ENCODE peak calls at places on chromosomes 5 and 9, in six cellular contexts. One of them, this sample, is unnamed.

GRCh38 chr5:40446910-40447309 is 232.8 kb upstream of the PTGER4 start:
- DNase-seq in breast epithelium: no peak
- DNase-seq in G401: no peak
- DNase-seq in PC-9: peak
- DNase-seq in anterior cingulate cortex: no peak
- DNase-seq in ELF-1: no peak
- DNase-seq in this sample: no peak

GRCh38 chr5:98638701-98639100 is 134.8 kb upstream of the RGMB start:
- DNase-seq in anterior cingulate cortex: no peak
- DNase-seq in PC-9: no peak
- DNase-seq in ELF-1: no peak
- DNase-seq in breast epithelium: no peak
- DNase-seq in G401: no peak
- DNase-seq in this sample: no peak

GRCh38 chr9:105157178-105157583 is 87.3 kb upstream of the SLC44A1 start:
- DNase-seq in breast epithelium: no peak
- DNase-seq in ELF-1: peak
- DNase-seq in anterior cingulate cortex: peak
- DNase-seq in PC-9: peak
- DNase-seq in G401: peak
- DNase-seq in this sample: peak

GRCh38 chr5:155066886-155067595 is 53.5 kb downstream of the KIF4B start:
- DNase-seq in breast epithelium: no peak
- DNase-seq in ELF-1: no peak
- DNase-seq in G401: no peak
- DNase-seq in PC-9: no peak
- DNase-seq in anterior cingulate cortex: no peak
- DNase-seq in this sample: no peak

GRCh38 chr5:175863316-175863715 is 8.1 kb upstream of the CPLX2 start:
- DNase-seq in PC-9: no peak
- DNase-seq in anterior cingulate cortex: no peak
- DNase-seq in breast epithelium: no peak
- DNase-seq in ELF-1: no peak
- DNase-seq in G401: no peak
- DNase-seq in this sample: no peak

GRCh38 chr5:149489605-149490037 is 61.6 kb downstream of the CSNK1A1 start:
- DNase-seq in ELF-1: no peak
- DNase-seq in anterior cingulate cortex: no peak
- DNase-seq in breast epithelium: peak
- DNase-seq in G401: no peak
- DNase-seq in PC-9: no peak
- DNase-seq in this sample: no peak

GRCh38 chr5:140189977-140190867 is 15.2 kb downstream of the CYSTM1 start:
- DNase-seq in G401: no peak
- DNase-seq in anterior cingulate cortex: no peak
- DNase-seq in ELF-1: no peak
- DNase-seq in PC-9: no peak
- DNase-seq in breast epithelium: no peak
- DNase-seq in this sample: no peak

GRCh38 chr5:61589961-61590360 is 257.9 kb downstream of the ZSWIM6 start:
- DNase-seq in anterior cingulate cortex: no peak
- DNase-seq in G401: no peak
- DNase-seq in breast epithelium: no peak
- DNase-seq in ELF-1: no peak
- DNase-seq in PC-9: no peak
- DNase-seq in this sample: no peak

GRCh38 chr5:57842376-57843015 is 359.9 kb upstream of the ACTBL2 start:
- DNase-seq in breast epithelium: no peak
- DNase-seq in ELF-1: no peak
- DNase-seq in PC-9: peak
- DNase-seq in G401: no peak
- DNase-seq in anterior cingulate cortex: no peak
- DNase-seq in this sample: no peak

GRCh38 chr5:81045389-81045807 is 85.2 kb downstream of the RASGRF2 start:
- DNase-seq in G401: no peak
- DNase-seq in breast epithelium: no peak
- DNase-seq in PC-9: no peak
- DNase-seq in anterior cingulate cortex: no peak
- DNase-seq in ELF-1: no peak
- DNase-seq in this sample: no peak

GRCh38 chr5:142642427-142642826 is 43.5 kb downstream of the FGF1 start:
- DNase-seq in PC-9: no peak
- DNase-seq in ELF-1: no peak
- DNase-seq in breast epithelium: no peak
- DNase-seq in anterior cingulate cortex: no peak
- DNase-seq in G401: no peak
- DNase-seq in this sample: no peak

GRCh38 chr5:67234671-67235176 is 38.1 kb upstream of the CD180 start:
- DNase-seq in G401: peak
- DNase-seq in breast epithelium: peak
- DNase-seq in PC-9: no peak
- DNase-seq in ELF-1: no peak
- DNase-seq in anterior cingulate cortex: no peak
- DNase-seq in this sample: no peak

GRCh38 chr5:139881145-139881733 is 85.6 kb downstream of the PSD2 start:
- DNase-seq in ELF-1: no peak
- DNase-seq in G401: peak
- DNase-seq in breast epithelium: no peak
- DNase-seq in anterior cingulate cortex: no peak
- DNase-seq in PC-9: no peak
- DNase-seq in this sample: no peak

GRCh38 chr5:1095302-1096016 is 16.4 kb downstream of the SLC12A7 start:
- DNase-seq in PC-9: no peak
- DNase-seq in ELF-1: no peak
- DNase-seq in G401: no peak
- DNase-seq in anterior cingulate cortex: no peak
- DNase-seq in breast epithelium: no peak
- DNase-seq in this sample: no peak

GRCh38 chr9:456365-456764 is 241.7 kb downstream of the DOCK8 start:
- DNase-seq in breast epithelium: no peak
- DNase-seq in PC-9: peak
- DNase-seq in G401: no peak
- DNase-seq in anterior cingulate cortex: no peak
- DNase-seq in ELF-1: peak
- DNase-seq in this sample: no peak

GRCh38 chr5:146040559-146040958 is 64.8 kb downstream of the PLAC8L1 start:
- DNase-seq in ELF-1: no peak
- DNase-seq in PC-9: no peak
- DNase-seq in breast epithelium: no peak
- DNase-seq in anterior cingulate cortex: no peak
- DNase-seq in G401: no peak
- DNase-seq in this sample: no peak

GRCh38 chr5:81283976-81284375 is 17.4 kb upstream of the ZCCHC9 start:
- DNase-seq in anterior cingulate cortex: no peak
- DNase-seq in ELF-1: no peak
- DNase-seq in G401: no peak
- DNase-seq in PC-9: no peak
- DNase-seq in breast epithelium: no peak
- DNase-seq in this sample: no peak

GRCh38 chr9:136145580-136145979 is 26.9 kb upstream of the TMEM250 start:
- DNase-seq in PC-9: no peak
- DNase-seq in breast epithelium: no peak
- DNase-seq in ELF-1: no peak
- DNase-seq in G401: no peak
- DNase-seq in anterior cingulate cortex: no peak
- DNase-seq in this sample: no peak

GRCh38 chr9:96686638-96687335 is 31.7 kb upstream of the PRXL2C start:
- DNase-seq in breast epithelium: peak
- DNase-seq in G401: peak
- DNase-seq in ELF-1: peak
- DNase-seq in anterior cingulate cortex: peak
- DNase-seq in PC-9: peak
- DNase-seq in this sample: peak

GRCh38 chr9:108569624-108570023 is 286.2 kb downstream of the ACTL7B start:
- DNase-seq in PC-9: peak
- DNase-seq in ELF-1: peak
- DNase-seq in G401: no peak
- DNase-seq in breast epithelium: peak
- DNase-seq in anterior cingulate cortex: no peak
- DNase-seq in this sample: no peak

GRCh38 chr5:149434162-149435014 is 55.3 kb upstream of the IL17B start:
- DNase-seq in G401: peak
- DNase-seq in PC-9: no peak
- DNase-seq in anterior cingulate cortex: peak
- DNase-seq in breast epithelium: no peak
- DNase-seq in ELF-1: peak
- DNase-seq in this sample: peak

GRCh38 chr5:157956271-157956885 is 97.4 kb upstream of the CLINT1 start:
- DNase-seq in G401: no peak
- DNase-seq in breast epithelium: no peak
- DNase-seq in PC-9: no peak
- DNase-seq in anterior cingulate cortex: no peak
- DNase-seq in ELF-1: no peak
- DNase-seq in this sample: no peak

GRCh38 chr5:122484103-122484502 is 172.1 kb downstream of the SNCAIP start:
- DNase-seq in PC-9: no peak
- DNase-seq in ELF-1: no peak
- DNase-seq in anterior cingulate cortex: no peak
- DNase-seq in G401: no peak
- DNase-seq in breast epithelium: no peak
- DNase-seq in this sample: no peak

GRCh38 chr5:52690236-52690685 is 97.5 kb upstream of the ITGA1 start:
- DNase-seq in ELF-1: peak
- DNase-seq in G401: no peak
- DNase-seq in breast epithelium: no peak
- DNase-seq in anterior cingulate cortex: no peak
- DNase-seq in PC-9: no peak
- DNase-seq in this sample: no peak

GRCh38 chr5:137205237-137205636 is 293.9 kb downstream of the SPOCK1 start:
- DNase-seq in anterior cingulate cortex: no peak
- DNase-seq in breast epithelium: no peak
- DNase-seq in G401: no peak
- DNase-seq in ELF-1: no peak
- DNase-seq in PC-9: no peak
- DNase-seq in this sample: no peak

GRCh38 chr9:120689860-120690259 is 24.4 kb downstream of the MEGF9 start:
- DNase-seq in G401: peak
- DNase-seq in ELF-1: no peak
- DNase-seq in anterior cingulate cortex: no peak
- DNase-seq in PC-9: no peak
- DNase-seq in breast epithelium: no peak
- DNase-seq in this sample: no peak

GRCh38 chr5:14806452-14806851 is 65.1 kb downstream of the ANKH start:
- DNase-seq in anterior cingulate cortex: no peak
- DNase-seq in ELF-1: no peak
- DNase-seq in PC-9: no peak
- DNase-seq in G401: no peak
- DNase-seq in breast epithelium: no peak
- DNase-seq in this sample: no peak

GRCh38 chr5:41191249-41191648 is 22.1 kb downstream of the C6 start:
- DNase-seq in G401: no peak
- DNase-seq in breast epithelium: no peak
- DNase-seq in anterior cingulate cortex: no peak
- DNase-seq in PC-9: no peak
- DNase-seq in ELF-1: no peak
- DNase-seq in this sample: no peak

GRCh38 chr5:51185985-51186384 is 197.3 kb upstream of the ISL1 start:
- DNase-seq in ELF-1: no peak
- DNase-seq in breast epithelium: no peak
- DNase-seq in PC-9: no peak
- DNase-seq in anterior cingulate cortex: no peak
- DNase-seq in G401: no peak
- DNase-seq in this sample: no peak

GRCh38 chr5:135423158-135423925 is 23.8 kb downstream of the DCANP1 start:
- DNase-seq in anterior cingulate cortex: no peak
- DNase-seq in ELF-1: no peak
- DNase-seq in G401: no peak
- DNase-seq in breast epithelium: no peak
- DNase-seq in PC-9: no peak
- DNase-seq in this sample: no peak

GRCh38 chr9:135504262-135505229 is 4.1 kb downstream of the MRPS2 start:
- DNase-seq in breast epithelium: no peak
- DNase-seq in G401: peak
- DNase-seq in anterior cingulate cortex: peak
- DNase-seq in ELF-1: peak
- DNase-seq in PC-9: no peak
- DNase-seq in this sample: peak

GRCh38 chr5:140540227-140540626 is 7.2 kb upstream of the EIF4EBP3 start:
- DNase-seq in breast epithelium: no peak
- DNase-seq in anterior cingulate cortex: no peak
- DNase-seq in ELF-1: no peak
- DNase-seq in G401: no peak
- DNase-seq in PC-9: no peak
- DNase-seq in this sample: no peak